ENCODE peak calls at places on chromosomes 11 and 22, in four cellular contexts. One of them, this sample, is unnamed. For H3K4me1 and H3K36me3, the result is how much of the 10 kb centered on the place peaks cover.

GRCh38 chr11:124302291-124302690 is 11.5 kb downstream of the OR8D1 start:
- DNase-seq in tibial nerve: no peak
- DNase-seq in psoas muscle: no peak
- DNase-seq in heart left ventricle: no peak
- DNase-seq in this sample: no peak

GRCh38 chr11:80855975-80856524 is 1415.2 kb upstream of the TENM4 start:
- DNase-seq in tibial nerve: no peak
- DNase-seq in psoas muscle: no peak
- DNase-seq in heart left ventricle: no peak
- DNase-seq in this sample: no peak

GRCh38 chr11:57598831-57599155 is 1.3 kb downstream of the SERPING1 start:
- DNase-seq in tibial nerve: no peak
- DNase-seq in psoas muscle: no peak
- DNase-seq in heart left ventricle: no peak
- DNase-seq in this sample: no peak

GRCh38 chr22:27120036-27120435 is 462.6 kb downstream of the MIAT start:
- DNase-seq in tibial nerve: no peak
- DNase-seq in psoas muscle: no peak
- DNase-seq in heart left ventricle: no peak
- DNase-seq in this sample: no peak

GRCh38 chr22:48940988-48941902 is 886.4 kb downstream of the BRD1 start:
- DNase-seq in tibial nerve: no peak
- DNase-seq in psoas muscle: no peak
- DNase-seq in heart left ventricle: no peak
- DNase-seq in this sample: peak

GRCh38 chr11:135069884-135070283 is 657.8 kb upstream of the B3GAT1 start:
- DNase-seq in tibial nerve: no peak
- DNase-seq in psoas muscle: no peak
- DNase-seq in heart left ventricle: no peak
- DNase-seq in this sample: no peak

GRCh38 chr22:19991645-19992451 is 24.8 kb downstream of the ARVCF start:
- DNase-seq in tibial nerve: no peak
- DNase-seq in psoas muscle: peak
- DNase-seq in heart left ventricle: no peak
- DNase-seq in this sample: no peak

GRCh38 chr11:65427691-65428577 is 5.3 kb downstream of the NEAT1 start:
- DNase-seq in tibial nerve: no peak
- DNase-seq in psoas muscle: peak
- DNase-seq in heart left ventricle: no peak
- DNase-seq in this sample: peak

GRCh38 chr11:48041877-48042698 is 61.7 kb downstream of the PTPRJ start:
- DNase-seq in tibial nerve: no peak
- DNase-seq in psoas muscle: no peak
- DNase-seq in heart left ventricle: no peak
- DNase-seq in this sample: no peak

GRCh38 chr11:78742430-78742829 is 167.8 kb upstream of the NARS2 start:
- DNase-seq in tibial nerve: no peak
- DNase-seq in psoas muscle: peak
- DNase-seq in heart left ventricle: peak
- DNase-seq in this sample: peak

GRCh38 chr11:33043221-33043833 is 4.0 kb downstream of the TCP11L1 start:
- DNase-seq in tibial nerve: no peak
- DNase-seq in psoas muscle: no peak
- DNase-seq in heart left ventricle: no peak
- DNase-seq in this sample: no peak

GRCh38 chr22:32628626-32629587 is 154.3 kb downstream of the FBXO7 start:
- DNase-seq in tibial nerve: no peak
- DNase-seq in psoas muscle: no peak
- DNase-seq in heart left ventricle: no peak
- DNase-seq in this sample: no peak

GRCh38 chr22:32622762-32623147 is 148.1 kb downstream of the FBXO7 start:
- DNase-seq in tibial nerve: no peak
- DNase-seq in psoas muscle: no peak
- DNase-seq in heart left ventricle: no peak
- DNase-seq in this sample: no peak

GRCh38 chr22:32623943-32624342 is 149.3 kb downstream of the FBXO7 start:
- DNase-seq in tibial nerve: peak
- DNase-seq in psoas muscle: peak
- DNase-seq in heart left ventricle: no peak
- DNase-seq in this sample: peak

GRCh38 chr22:32625985-32626384 is 151.4 kb downstream of the FBXO7 start:
- DNase-seq in tibial nerve: no peak
- DNase-seq in psoas muscle: no peak
- DNase-seq in heart left ventricle: no peak
- DNase-seq in this sample: no peak

DNA sequence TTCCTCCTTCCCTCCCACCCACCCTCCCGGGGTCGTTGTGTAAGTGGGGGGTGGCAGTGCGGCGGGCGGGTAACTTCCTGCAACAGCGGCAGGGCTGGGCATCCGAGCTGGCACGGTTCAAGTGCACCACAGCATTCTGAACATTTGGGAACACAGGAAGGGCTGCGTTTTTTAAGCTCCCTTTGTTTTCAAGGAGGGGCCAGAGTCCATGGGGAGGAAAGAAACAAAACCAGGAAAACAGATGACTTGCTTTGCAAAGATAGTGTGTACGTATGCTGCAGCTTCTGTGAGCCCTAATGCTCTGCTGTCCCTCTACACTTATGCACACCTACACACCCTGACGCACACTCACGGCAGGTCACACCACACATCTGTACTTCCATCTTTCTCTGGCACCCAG is 152.5 kb downstream of the FBXO7 start:
- DNase-seq in tibial nerve: no peak
- DNase-seq in psoas muscle: no peak
- DNase-seq in heart left ventricle: peak
- DNase-seq in this sample: no peak
- H3K4me1 ChIP-seq in tibial nerve: under half
- H3K4me1 ChIP-seq in psoas muscle: under half
- H3K4me1 ChIP-seq in heart left ventricle: under half
- H3K4me1 ChIP-seq in this sample: under half

GRCh38 chr11:36711104-36711825 is 113.2 kb upstream of the RAG2 start:
- DNase-seq in tibial nerve: no peak
- DNase-seq in psoas muscle: no peak
- DNase-seq in heart left ventricle: no peak
- DNase-seq in this sample: no peak
- TF ChIP-seq CTCF in tibial nerve: no peak
- TF ChIP-seq CTCF in psoas muscle: no peak
- TF ChIP-seq CTCF in heart left ventricle: no peak
- TF ChIP-seq CTCF in this sample: no peak

GRCh38 chr11:3683039-3683438 is 11.9 kb upstream of the CHRNA10 start:
- DNase-seq in tibial nerve: no peak
- DNase-seq in psoas muscle: no peak
- DNase-seq in heart left ventricle: no peak
- DNase-seq in this sample: no peak
- H3K36me3 ChIP-seq in tibial nerve: under half
- H3K36me3 ChIP-seq in psoas muscle: half or more
- H3K36me3 ChIP-seq in heart left ventricle: half or more
- H3K36me3 ChIP-seq in this sample: under half

DNA sequence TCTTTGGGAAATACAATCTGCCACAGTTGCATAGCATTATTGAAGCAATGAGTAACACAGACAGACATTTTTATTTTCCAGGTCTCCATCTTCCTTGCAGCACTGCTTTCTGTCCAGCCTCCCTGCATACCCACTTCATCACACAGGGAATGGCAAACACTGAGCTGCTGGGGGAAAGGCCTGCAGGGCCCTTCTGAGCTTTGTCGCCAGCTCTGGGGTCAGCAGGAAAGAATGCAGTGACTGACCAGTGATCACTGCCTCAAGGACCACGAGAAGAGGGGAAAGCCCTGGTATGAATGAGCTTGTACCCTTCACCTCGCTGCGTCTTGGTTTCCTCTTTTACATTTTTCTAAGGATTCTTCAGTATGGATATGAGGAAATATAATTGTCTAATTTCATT is 21.3 kb upstream of the MICAL2 start:
- DNase-seq in tibial nerve: no peak
- DNase-seq in psoas muscle: no peak
- DNase-seq in heart left ventricle: no peak
- DNase-seq in this sample: no peak
- H3K4me1 ChIP-seq in tibial nerve: under half
- H3K4me1 ChIP-seq in psoas muscle: under half
- H3K4me1 ChIP-seq in heart left ventricle: under half
- H3K4me1 ChIP-seq in this sample: under half